ENCODE peak calls at places on chromosomes 5 and 9, in five cellular contexts. R is stimulated activated CD4-positive, alpha-beta T cell treated with anti-CD3 and anti-CD28 coated beads, TNF-alpha, amount 100 ng/mL, for 48 hours; W is ovary; P is NCI-H1092; M is fibroblast of the aortic adventitia. C is an unnamed sample.

GRCh38 chr9:111896942-111897830 is 572 bp downstream of the UGCG start:
- DNase-seq in R (peak), W (peak), P (peak), M (peak), C (peak)

GRCh38 chr5:68689010-68689409 is 404.8 kb upstream of the SLC30A5 start:
- DNase-seq in R (no peak), W (no peak), P (no peak), M (no peak), C (no peak)

GRCh38 chr5:21919417-21920022 is 933.6 kb downstream of the CDH12 start:
- DNase-seq in R (no peak), W (no peak), P (peak), M (peak), C (peak)

GRCh38 chr9:122346478-122347347 is 24.1 kb upstream of the PTGS1 start:
- DNase-seq in R (no peak), W (no peak), P (no peak), M (no peak), C (no peak)

GRCh38 chr5:151106509-151106908 is 25.7 kb upstream of the TNIP1 start:
- DNase-seq in R (no peak), W (no peak), P (no peak), M (no peak), C (no peak)

GRCh38 chr5:40385544-40385943 is 294.2 kb upstream of the PTGER4 start:
- DNase-seq in R (no peak), W (no peak), P (no peak), M (no peak), C (no peak)

GRCh38 chr5:152349683-152350526 is 55.2 kb downstream of the NMUR2 start:
- DNase-seq in R (no peak), W (no peak), P (no peak), M (peak), C (peak)

GRCh38 chr5:96256795-96257470 is 176.1 kb downstream of the PCSK1 start:
- DNase-seq in R (no peak), W (no peak), P (no peak), M (peak), C (peak)

GRCh38 chr5:58958701-58959100 is 375.8 kb downstream of the RAB3C start:
- DNase-seq in R (no peak), W (no peak), P (no peak), M (no peak), C (no peak)

GRCh38 chr9:97918641-97919040 is 3.7 kb downstream of the TRMO start:
- DNase-seq in R (no peak), W (no peak), P (no peak), M (no peak), C (no peak)

GRCh38 chr5:14831006-14831338 is 40.6 kb downstream of the ANKH start:
- DNase-seq in R (no peak), W (no peak), P (no peak), M (no peak), C (no peak)

GRCh38 chr5:1720396-1721110 is 79.1 kb downstream of the MRPL36 start:
- DNase-seq in R (no peak), W (no peak), P (no peak), M (no peak), C (no peak)

GRCh38 chr5:171483453-171484177 is 64.2 kb downstream of the FGF18 start:
- DNase-seq in R (no peak), W (peak), P (no peak), M (peak), C (peak)

GRCh38 chr5:32076699-32077695 is 97.1 kb downstream of the GOLPH3 start:
- DNase-seq in R (peak), W (no peak), P (no peak), M (peak), C (peak)

GRCh38 chr5:157222506-157223230 is 42.0 kb downstream of the ITK start:
- DNase-seq in R (peak), W (no peak), P (no peak), M (peak), C (peak)

GRCh38 chr5:50730336-50730735 is 63.9 kb downstream of the PARP8 start:
- DNase-seq in R (no peak), W (no peak), P (no peak), M (no peak), C (no peak)

GRCh38 chr9:37053684-37054512 is 19.8 kb upstream of the PAX5 start:
- DNase-seq in R (no peak), W (no peak), P (no peak), M (no peak), C (no peak)

GRCh38 chr5:23319906-23320305 is 187.5 kb upstream of the PRDM9 start:
- DNase-seq in R (no peak), W (no peak), P (no peak), M (no peak), C (no peak)

GRCh38 chr5:151591144-151591819 is at the start of gene FAT2:
- DNase-seq in R (no peak), W (no peak), P (no peak), M (no peak), C (no peak)

GRCh38 chr5:21164425-21164824 is 1176.4 kb upstream of the CDH18 start:
- DNase-seq in R (no peak), W (no peak), P (no peak), M (no peak), C (no peak)

GRCh38 chr5:126044111-126044668 is 379.0 kb upstream of the GRAMD2B start:
- DNase-seq in R (no peak), W (no peak), P (peak), M (peak), C (peak)

GRCh38 chr5:93407470-93407869 is 173.5 kb downstream of the NR2F1-AS1 start:
- DNase-seq in R (no peak), W (no peak), P (no peak), M (no peak), C (no peak)

GRCh38 chr5:44536650-44537260 is 147.5 kb upstream of the FGF10 start:
- DNase-seq in R (no peak), W (no peak), P (peak), M (peak), C (peak)

GRCh38 chr9:15135167-15135792 is 171.7 kb downstream of the TTC39B start:
- DNase-seq in R (peak), W (peak), P (peak), M (peak), C (peak)

GRCh38 chr9:124423591-124423990 is 8.3 kb upstream of the PSMB7 start:
- DNase-seq in R (no peak), W (no peak), P (no peak), M (no peak), C (no peak)

GRCh38 chr9:29006603-29007002 is 1433.3 kb upstream of the C9orf72 start:
- DNase-seq in R (no peak), W (no peak), P (peak), M (no peak), C (no peak)

GRCh38 chr5:159444441-159445082 is 114.3 kb upstream of the IL12B start:
- DNase-seq in R (no peak), W (no peak), P (peak), M (peak), C (peak)

GRCh38 chr5:39517800-39518199 is 93.0 kb upstream of the DAB2 start:
- DNase-seq in R (no peak), W (no peak), P (no peak), M (peak), C (peak)

GRCh38 chr5:104177651-104178050 is 615.1 kb upstream of the NUDT12 start:
- DNase-seq in R (no peak), W (no peak), P (no peak), M (no peak), C (no peak)

GRCh38 chr5:14258840-14259239 is 115.7 kb downstream of the TRIO start:
- DNase-seq in R (no peak), W (no peak), P (no peak), M (no peak), C (peak)

GRCh38 chr5:175746851-175747250 is 89.0 kb downstream of the HRH2 start:
- DNase-seq in R (no peak), W (no peak), P (no peak), M (no peak), C (peak)

GRCh38 chr9:81370650-81371049 is 318.7 kb downstream of the TLE1 start:
- DNase-seq in R (no peak), W (no peak), P (no peak), M (no peak), C (no peak)

GRCh38 chr5:13553896-13554295 is 390.6 kb downstream of the DNAH5 start:
- DNase-seq in R (no peak), W (no peak), P (no peak), M (peak), C (no peak)

GRCh38 chr5:125043781-125044391 is 297.4 kb upstream of the ZNF608 start:
- DNase-seq in R (no peak), W (no peak), P (peak), M (peak), C (no peak)

GRCh38 chr5:72407541-72407940 is 87.4 kb downstream of the PTCD2 start:
- DNase-seq in R (no peak), W (no peak), P (no peak), M (no peak), C (peak)